ENCODE peak calls at places on chromosomes 3 and 15, in ten cellular contexts. S is psoas muscle; P is HCEC 1CT; U is mesendoderm; E is astrocyte of the cerebellum; O is activated naive CD4-positive, alpha-beta T cell treated with Interleukin-2 at 50 U/mL for 16 hours; A is germinal center; B is activated CD8-positive, alpha-beta memory T cell treated with anti-CD3 and anti-CD28 coated beads, Interleukin-2, amount 50 U/mL, for 48 hours; H is upper lobe of right lung; N is posterior cingulate gyrus. F is an unnamed sample.

GRCh38 chr3:141405025-141405424 is 36.7 kb downstream of the ZBTB38 start:
- DNase-seq in S (no peak), P (peak), U (no peak), E (no peak), O (no peak), A (no peak), B (no peak), H (no peak), N (no peak), F (no peak)

GRCh38 chr3:156681003-156681402 is 6.6 kb downstream of the TIPARP start:
- DNase-seq in S (no peak), P (peak), U (peak), E (peak), O (no peak), A (peak), B (no peak), H (no peak), N (no peak), F (no peak)

GRCh38 chr15:62976301-62976842 is 66.2 kb upstream of the TPM1 start:
- DNase-seq in S (no peak), P (peak), U (peak), E (no peak), O (no peak), A (no peak), B (no peak), H (no peak), N (no peak), F (no peak)

GRCh38 chr15:38520035-38520434 is 44.6 kb downstream of the RASGRP1 start:
- DNase-seq in S (no peak), P (no peak), U (no peak), E (no peak), O (no peak), A (no peak), B (no peak), H (no peak), N (no peak), F (no peak)

GRCh38 chr15:91894606-91895005 is 41.1 kb downstream of the SLCO3A1 start:
- DNase-seq in S (no peak), P (peak), U (no peak), E (no peak), O (no peak), A (no peak), B (no peak), H (no peak), N (no peak), F (no peak)

GRCh38 chr15:70762469-70763119 is 764 bp downstream of the UACA start:
- DNase-seq in S (peak), P (peak), U (peak), E (no peak), O (peak), A (peak), B (peak), H (peak), N (no peak), F (no peak)

GRCh38 chr3:51717947-51718346 is 11.1 kb downstream of the GRM2 start:
- DNase-seq in S (no peak), P (no peak), U (no peak), E (no peak), O (no peak), A (peak), B (no peak), H (no peak), N (no peak), F (no peak)

GRCh38 chr3:127761101-127761802 is 61.1 kb downstream of the MGLL start:
- DNase-seq in S (peak), P (no peak), U (no peak), E (no peak), O (no peak), A (no peak), B (no peak), H (peak), N (no peak), F (no peak)

GRCh38 chr3:22907796-22908195 is 295.3 kb upstream of the UBE2E2 start:
- DNase-seq in S (no peak), P (no peak), U (no peak), E (no peak), O (no peak), A (no peak), B (no peak), H (no peak), N (no peak), F (no peak)

GRCh38 chr3:97161169-97161568 is 346.8 kb downstream of the EPHA6 start:
- DNase-seq in S (no peak), P (no peak), U (no peak), E (no peak), O (no peak), A (no peak), B (no peak), H (no peak), N (no peak), F (no peak)

GRCh38 chr3:31066999-31067398 is 172.5 kb upstream of the GADL1 start:
- DNase-seq in S (no peak), P (peak), U (peak), E (peak), O (no peak), A (no peak), B (no peak), H (no peak), N (no peak), F (no peak)

GRCh38 chr3:183545688-183546087 is 9.8 kb downstream of the KLHL6 start:
- DNase-seq in S (no peak), P (no peak), U (no peak), E (no peak), O (no peak), A (no peak), B (peak), H (no peak), N (no peak), F (no peak)

GRCh38 chr3:46576386-46576785 is 10.3 kb upstream of the LRRC2 start:
- DNase-seq in S (no peak), P (no peak), U (peak), E (no peak), O (no peak), A (no peak), B (no peak), H (no peak), N (no peak), F (no peak)

F was measured in OCI-LY7.